ENCODE peak calls at places on chromosomes 6 and 20, in five cellular contexts. G is GM12892, N is OCI-LY7, C is MCF 10A, R is heart right ventricle. B is an unnamed sample.

GRCh38 chr6:157989541-157990289 is 8.1 kb downstream of the SYNJ2 start:
- DNase-seq in R (peak), C (peak), G (no peak), N (no peak), B (no peak)

GRCh38 chr6:53310751-53311585 is 37.8 kb downstream of the ELOVL5 start:
- DNase-seq in C (no peak), G (no peak), R (no peak), N (peak), B (no peak)

GRCh38 chr20:19943021-19943659 is 74.0 kb upstream of the NAA20 start:
- DNase-seq in C (no peak), G (no peak), R (no peak), N (no peak), B (no peak)

GRCh38 chr20:29427201-29428060 is 1830.0 kb upstream of the DEFB115 start:
- DNase-seq in N (no peak), G (no peak), R (no peak), C (no peak), B (no peak)

GRCh38 chr20:52150440-52151258 is 40.9 kb downstream of the ZFP64 start:
- DNase-seq in N (peak), R (peak), G (no peak), C (peak), B (no peak)

GRCh38 chr6:106451419-106451818 is 90.9 kb downstream of the CRYBG1 start:
- DNase-seq in G (no peak), C (peak), R (no peak), N (no peak), B (no peak)

GRCh38 chr6:153814136-153814535 is 224.9 kb upstream of the OPRM1 start:
- DNase-seq in C (peak), G (no peak), R (no peak), N (no peak), B (no peak)

GRCh38 chr6:15882345-15882744 is 219.5 kb upstream of the DTNBP1 start:
- DNase-seq in C (no peak), G (no peak), N (no peak), R (no peak), B (no peak)

GRCh38 chr6:131754715-131755567 is 44.1 kb upstream of the CTAGE9 start:
- DNase-seq in G (no peak), R (peak), N (no peak), C (no peak), B (no peak)

GRCh38 chr6:100099189-100100074 is 105.4 kb upstream of the MCHR2 start:
- DNase-seq in R (no peak), G (no peak), C (peak), N (peak), B (no peak)

GRCh38 chr20:48772183-48772976 is 55.4 kb downstream of the PREX1 start:
- DNase-seq in C (no peak), G (no peak), R (peak), N (peak), B (no peak)

GRCh38 chr6:7401103-7401502 is 11.5 kb downstream of the RIOK1 start:
- DNase-seq in R (no peak), G (no peak), C (peak), N (no peak), B (no peak)

GRCh38 chr6:133247581-133247980 is 6.4 kb downstream of the EYA4 start:
- DNase-seq in R (no peak), N (no peak), C (no peak), G (no peak), B (no peak)

GRCh38 chr20:571754-572331 is 28.3 kb upstream of the CSNK2A1 start:
- DNase-seq in G (no peak), R (peak), C (no peak), N (no peak), B (no peak)

GRCh38 chr6:33702345-33702977 is 9.0 kb downstream of the UQCC2 start:
- DNase-seq in R (no peak), C (peak), G (no peak), N (peak), B (no peak)

GRCh38 chr6:18545726-18546125 is 158.6 kb downstream of the RNF144B start:
- DNase-seq in C (no peak), R (no peak), G (no peak), N (no peak), B (no peak)

GRCh38 chr6:162615016-162615717 is 112.4 kb downstream of the PRKN start:
- DNase-seq in N (no peak), C (peak), R (no peak), G (no peak), B (no peak)